ENCODE peak calls at places on chromosomes 3 and 15, in six cellular contexts. V is transverse colon; X is NCI-H146; P is AG09309; Z is sciatic nerve; C is activated naive CD4-positive, alpha-beta T cell treated with anti-CD3 and anti-CD28 coated beads for 36 hours. J is an unnamed sample.

GRCh38 chr15:70509282-70510272 is 253.8 kb downstream of the UACA start:
- DNase-seq in P (no peak), X (no peak), V (no peak), Z (no peak), C (peak), J (no peak)

GRCh38 chr3:99971761-99972160 is 142.5 kb downstream of the FILIP1L start:
- DNase-seq in Z (no peak), C (no peak), V (no peak), P (no peak), X (no peak), J (no peak)

GRCh38 chr3:197749315-197749600 is 425 bp upstream of the FYTTD1 start:
- DNase-seq in C (peak), X (peak), Z (no peak), V (peak), P (no peak), J (peak)

GRCh38 chr3:123098411-123099330 is 31.8 kb downstream of the PDIA5 start:
- DNase-seq in C (no peak), X (no peak), V (peak), Z (no peak), P (no peak), J (peak)

GRCh38 chr3:148943531-148944200 is 47.7 kb upstream of the GYG1 start:
- DNase-seq in P (peak), C (peak), V (no peak), X (peak), Z (no peak), J (peak)

GRCh38 chr3:46909535-46910161 is 32.1 kb downstream of the PTH1R start:
- DNase-seq in P (peak), V (peak), X (peak), Z (peak), C (peak), J (peak)

GRCh38 chr3:52436500-52437106 is 8.3 kb downstream of the SEMA3G start:
- DNase-seq in V (no peak), Z (peak), C (no peak), P (no peak), X (no peak), J (peak)

GRCh38 chr3:42804831-42805821 is 836 bp upstream of the HIGD1A start:
- DNase-seq in X (peak), C (peak), V (peak), Z (peak), P (no peak), J (peak)

GRCh38 chr15:71747128-71748083 is 62.9 kb upstream of the NR2E3 start:
- DNase-seq in P (peak), Z (no peak), X (no peak), V (no peak), C (no peak), J (peak)

GRCh38 chr3:182617511-182617910 is 175.8 kb upstream of the ATP11B start:
- DNase-seq in X (no peak), C (no peak), V (no peak), P (no peak), Z (no peak), J (no peak)

GRCh38 chr3:100107227-100107626 is 7.1 kb downstream of the FILIP1L start:
- DNase-seq in C (no peak), X (no peak), V (no peak), Z (no peak), P (no peak), J (no peak)

GRCh38 chr3:186915808-186916796 is 14.2 kb upstream of the ST6GAL1 start:
- DNase-seq in C (peak), V (no peak), P (no peak), X (no peak), Z (no peak), J (no peak)

GRCh38 chr3:131047582-131047981 is 20.9 kb downstream of the NEK11 start:
- DNase-seq in Z (no peak), X (peak), V (no peak), P (no peak), C (no peak), J (no peak)

GRCh38 chr3:195583831-195584542 is at the start of gene APOD:
- DNase-seq in Z (peak), C (no peak), V (peak), X (peak), P (no peak), J (peak)

GRCh38 chr3:69013256-69014021 is at the start of gene EOGT:
- DNase-seq in P (no peak), V (peak), C (peak), X (peak), Z (peak), J (peak)

GRCh38 chr3:124783696-124784095 is 53.4 kb downstream of the UMPS start:
- DNase-seq in C (no peak), Z (no peak), P (no peak), V (no peak), X (peak), J (no peak)

GRCh38 chr15:74873756-74874424 is 725 bp upstream of the SCAMP2 start:
- DNase-seq in C (peak), V (peak), Z (peak), P (no peak), X (peak), J (peak)

GRCh38 chr3:69425249-69425648 is 39.4 kb upstream of the FRMD4B start:
- DNase-seq in Z (no peak), P (no peak), V (peak), X (peak), C (peak), J (peak)

GRCh38 chr15:87871738-87872315 is 384.7 kb downstream of the NTRK3 start:
- DNase-seq in C (no peak), X (no peak), P (no peak), V (no peak), Z (no peak), J (peak)

GRCh38 chr3:126119008-126119675 is 35.2 kb upstream of the SLC41A3 start:
- DNase-seq in V (peak), P (no peak), C (no peak), Z (peak), X (peak), J (no peak)